ENCODE peak calls at places on chromosome 20, in five cellular contexts. E is NCI-H1417, H is fibroblast of lung, N is MM.1S, B is fibroblast of pulmonary artery. Y is an unnamed sample.
A peak's percentile ranks its signal among the peaks of the same experiment; 100 is the strongest.

GRCh38 chr20:37362231-37362792 is 16.4 kb downstream of the SRC start:
- DNase-seq in N (no peak), E (no peak), B (no peak), H (no peak), Y (no peak)

GRCh38 chr20:63033635-63034510 is 27.1 kb upstream of the BHLHE23 start:
- DNase-seq in E (no peak), N (no peak), H (no peak), B (no peak), Y (no peak)

GRCh38 chr20:53872561-53873248 is 197.7 kb downstream of the BCAS1 start:
- DNase-seq in N (peak; percentile 72), E (no peak), B (no peak), H (peak; percentile 57), Y (no peak)

GRCh38 chr20:62775206-62775605 is 21.1 kb upstream of the MRGBP start:
- DNase-seq in N (no peak), B (no peak), H (no peak), E (no peak), Y (no peak)

GRCh38 chr20:19660808-19661378 is 97.2 kb upstream of the RIN2 start:
- DNase-seq in E (no peak), H (no peak), N (no peak), B (no peak), Y (no peak)

GRCh38 chr20:41133709-41134361 is 3.5 kb upstream of the PLCG1 start:
- DNase-seq in H (no peak), E (no peak), N (no peak), B (no peak), Y (no peak)

GRCh38 chr20:59783020-59784010 is 150.1 kb downstream of the SYCP2 start:
- DNase-seq in N (peak; percentile 62), H (peak; percentile 10), E (peak; percentile 89), B (peak; percentile 35), Y (peak; percentile 58)

GRCh38 chr20:33518071-33518470 is 28.2 kb downstream of the CBFA2T2 start:
- DNase-seq in H (peak; percentile 86), B (peak; percentile 68), N (no peak), E (no peak), Y (no peak)

GRCh38 chr20:54133434-54134427 is 40.1 kb downstream of the CYP24A1 start:
- DNase-seq in H (peak; percentile 54), E (no peak), B (peak; percentile 40), N (no peak), Y (no peak)